ENCODE peak calls at places on chromosomes 1 and 21, in five cellular contexts. Z is cardiac fibroblast, T is WTC11, G is anterior cingulate cortex, E is AG04450. A is an unnamed sample.

GRCh38 chr1:245798367-245798747 is 643.6 kb downstream of the KIF26B start:
- DNase-seq in Z (no peak), G (no peak), E (no peak), T (no peak), A (no peak)

GRCh38 chr1:15384301-15384901 is 25.3 kb upstream of the EFHD2 start:
- DNase-seq in E (no peak), T (peak), G (peak), Z (no peak), A (peak)

GRCh38 chr1:80731241-80731894 is 1069.4 kb upstream of the ADGRL2 start:
- DNase-seq in Z (peak), E (no peak), G (no peak), T (no peak), A (no peak)

GRCh38 chr1:204153667-204154066 is 1.8 kb upstream of the ETNK2 start:
- DNase-seq in E (no peak), T (no peak), Z (no peak), G (no peak), A (no peak)

GRCh38 chr1:24966724-24967346 is 36.8 kb upstream of the RUNX3 start:
- DNase-seq in Z (peak), E (peak), T (no peak), G (no peak), A (no peak)

GRCh38 chr1:238177960-238178359 is 287.2 kb upstream of the ZP4 start:
- DNase-seq in Z (no peak), G (no peak), E (no peak), T (no peak), A (no peak)

GRCh38 chr1:41314376-41314775 is 46.9 kb upstream of the FOXO6 start:
- DNase-seq in G (no peak), Z (no peak), T (no peak), E (no peak), A (no peak)

GRCh38 chr1:39996396-39997004 is 41.6 kb downstream of the MFSD2A start:
- DNase-seq in G (no peak), T (no peak), E (no peak), Z (no peak), A (no peak)

GRCh38 chr1:210259496-210259895 is 26.9 kb downstream of the SERTAD4 start:
- DNase-seq in Z (peak), E (peak), T (no peak), G (no peak), A (no peak)

GRCh38 chr1:157352817-157353408 is 199.4 kb downstream of the FCRL5 start:
- DNase-seq in T (no peak), E (no peak), Z (no peak), G (no peak), A (no peak)

GRCh38 chr1:25473653-25474225 is 43.0 kb downstream of the MACO1 start:
- DNase-seq in Z (no peak), E (no peak), T (no peak), G (no peak), A (no peak)

GRCh38 chr1:239843556-239843955 is 248.1 kb upstream of the FMN2 start:
- DNase-seq in G (no peak), Z (no peak), T (no peak), E (no peak), A (no peak)

GRCh38 chr1:67832737-67833594 is at the start of gene GNG12:
- DNase-seq in Z (peak), E (no peak), T (peak), G (peak), A (peak)

GRCh38 chr1:181038399-181038873 is 4.7 kb downstream of the MR1 start:
- DNase-seq in G (peak), T (peak), E (no peak), Z (peak), A (peak)

GRCh38 chr21:20701235-20701634 is 297.0 kb upstream of the NCAM2 start:
- DNase-seq in G (no peak), E (no peak), Z (no peak), T (no peak), A (no peak)

GRCh38 chr21:22019766-22020165 is 1021.6 kb downstream of the NCAM2 start:
- DNase-seq in E (no peak), Z (peak), T (no peak), G (no peak), A (no peak)